ENCODE peak calls at places on chromosomes 16 and 17, in five cellular contexts. T is GM12878, Z is fibroblast of lung, J is A549, B is prostate gland. H is an unnamed sample.

GRCh38 chr16:81785138-81785924 is 6.2 kb downstream of the PLCG2 start:
- DNase-seq in B (no peak), J (no peak), Z (no peak), T (no peak), H (no peak)

GRCh38 chr17:77892031-77892430 is 66.5 kb upstream of the TNRC6C start:
- DNase-seq in J (no peak), B (no peak), Z (no peak), T (no peak), H (no peak)

GRCh38 chr16:2514333-2515179 is 804 bp downstream of the ATP6V0C start:
- DNase-seq in J (no peak), B (no peak), T (no peak), Z (no peak), H (no peak)

GRCh38 chr17:74525781-74526288 is 5.4 kb downstream of the CD300LB start:
- DNase-seq in T (no peak), B (no peak), Z (no peak), J (no peak), H (no peak)

GRCh38 chr17:72176902-72177660 is 56.3 kb downstream of the SOX9 start:
- DNase-seq in Z (peak), T (no peak), B (no peak), J (no peak), H (no peak)

GRCh38 chr16:48511716-48512115 is 98.3 kb downstream of the N4BP1 start:
- DNase-seq in Z (no peak), B (no peak), T (no peak), J (no peak), H (no peak)

GRCh38 chr17:47315451-47316266 is 8.1 kb upstream of the EFCAB13 start:
- DNase-seq in J (peak), B (peak), Z (peak), T (peak), H (no peak)

GRCh38 chr17:46977348-46977747 is 1.7 kb downstream of the RPRML start:
- DNase-seq in J (peak), T (no peak), B (no peak), Z (peak), H (no peak)

GRCh38 chr16:11677451-11677951 is 9.2 kb downstream of the SNN start:
- DNase-seq in T (no peak), J (no peak), Z (peak), B (no peak), H (no peak)

GRCh38 chr16:89923640-89924297 is 627 bp downstream of the TUBB3 start:
- DNase-seq in J (no peak), T (no peak), B (no peak), Z (no peak), H (no peak)

GRCh38 chr16:88768041-88768876 is 16.8 kb downstream of the PIEZO1 start:
- DNase-seq in T (no peak), B (no peak), Z (peak), J (no peak), H (no peak)

GRCh38 chr17:15651001-15651582 is 31.6 kb upstream of the FBXW10B start:
- DNase-seq in Z (no peak), T (no peak), B (no peak), J (peak), H (no peak)

GRCh38 chr16:74449470-74449869 is 28.2 kb upstream of the CLEC18B start:
- DNase-seq in J (peak), Z (peak), T (no peak), B (no peak), H (no peak)

GRCh38 chr17:1120596-1121441 is 59.0 kb downstream of the ABR start:
- DNase-seq in Z (no peak), B (no peak), T (no peak), J (no peak), H (no peak)

GRCh38 chr17:54527941-54528340 is 372.7 kb upstream of the TOM1L1 start:
- DNase-seq in J (no peak), T (no peak), B (no peak), Z (no peak), H (no peak)

GRCh38 chr16:23524001-23524400 is 13.7 kb upstream of the GGA2 start:
- DNase-seq in J (no peak), T (no peak), Z (no peak), B (no peak), H (no peak)

GRCh38 chr17:81867123-81867951 is 3.8 kb downstream of the ARHGDIA start:
- DNase-seq in Z (peak), T (no peak), J (peak), B (no peak), H (no peak)

GRCh38 chr16:75256059-75256870 is 4.8 kb upstream of the BCAR1 start:
- DNase-seq in Z (no peak), J (no peak), T (no peak), B (no peak), H (no peak)

GRCh38 chr17:22266231-22266630 is 573.9 kb downstream of the KCNJ18 start:
- DNase-seq in B (no peak), T (no peak), Z (no peak), J (no peak), H (no peak)

GRCh38 chr16:2937170-2937569 is 25.4 kb downstream of the FLYWCH1 start:
- DNase-seq in B (no peak), Z (no peak), T (no peak), J (no peak), H (no peak)

GRCh38 chr16:66474750-66475199 is 47.7 kb downstream of the BEAN1 start:
- DNase-seq in T (peak), B (no peak), Z (no peak), J (no peak), H (no peak)

GRCh38 chr17:50198026-50198669 is 3.3 kb downstream of the COL1A1 start:
- DNase-seq in J (peak), Z (peak), B (peak), T (no peak), H (no peak)

GRCh38 chr17:15261063-15261817 is 3.9 kb downstream of the PMP22 start:
- DNase-seq in J (peak), T (no peak), Z (peak), B (no peak), H (no peak)

GRCh38 chr17:5665164-5665563 is 80.9 kb upstream of the NLRP1 start:
- DNase-seq in B (no peak), T (no peak), J (no peak), Z (no peak), H (no peak)

GRCh38 chr16:54489225-54489781 is 202.7 kb upstream of the IRX3 start:
- DNase-seq in J (peak), T (no peak), Z (no peak), B (no peak), H (no peak)

GRCh38 chr16:53159781-53160436 is 105.1 kb downstream of the CHD9 start:
- DNase-seq in T (peak), J (peak), B (no peak), Z (peak), H (no peak)

GRCh38 chr17:43200127-43200526 is 11.5 kb upstream of the TMEM106A start:
- DNase-seq in B (no peak), Z (no peak), J (no peak), T (no peak), H (no peak)

GRCh38 chr17:49494937-49495841 is at the start of gene NGFR:
- DNase-seq in T (no peak), J (no peak), B (no peak), Z (peak), H (no peak)

GRCh38 chr16:55660776-55661175 is 5.0 kb downstream of the SLC6A2 start:
- DNase-seq in B (no peak), T (no peak), Z (no peak), J (no peak), H (no peak)

GRCh38 chr17:14926526-14927122 is 338.5 kb downstream of the PMP22 start:
- DNase-seq in B (peak), Z (peak), J (peak), T (no peak), H (no peak)

GRCh38 chr17:64982139-64982802 is 63.0 kb upstream of the LRRC37A3 start:
- DNase-seq in T (no peak), B (no peak), Z (peak), J (peak), H (no peak)

GRCh38 chr16:86343733-86344585 is 166.4 kb upstream of the FOXF1 start:
- DNase-seq in J (no peak), Z (peak), B (peak), T (no peak), H (no peak)

GRCh38 chr16:50067290-50067853 is 1.6 kb downstream of the HEATR3 start:
- DNase-seq in J (peak), Z (peak), B (no peak), T (no peak), H (no peak)

GRCh38 chr16:80914379-80915078 is 92.2 kb downstream of the CMC2 start:
- DNase-seq in J (no peak), T (no peak), Z (no peak), B (no peak), H (no peak)

GRCh38 chr16:88705746-88706287 is 391 bp downstream of the RNF166 start:
- DNase-seq in T (no peak), Z (no peak), B (no peak), J (no peak), H (no peak)

GRCh38 chr17:3977387-3977786 is 13.2 kb upstream of the ATP2A3 start:
- DNase-seq in T (no peak), B (no peak), Z (no peak), J (no peak), H (no peak)

GRCh38 chr17:50640701-50641338 is 6.1 kb downstream of the ABCC3 start:
- DNase-seq in J (peak), B (no peak), Z (no peak), T (no peak), H (no peak)

GRCh38 chr17:13306310-13306962 is 288.6 kb upstream of the ELAC2 start:
- DNase-seq in Z (peak), B (no peak), T (no peak), J (peak), H (no peak)

GRCh38 chr17:83202002-83203000 is 122.9 kb downstream of the METRNL start:
- DNase-seq in B (peak), Z (no peak), T (no peak), J (no peak), H (peak)

GRCh38 chr17:73613947-73614655 is 30.1 kb downstream of the SDK2 start:
- DNase-seq in B (no peak), J (no peak), Z (no peak), T (no peak), H (no peak)

GRCh38 chr17:79071161-79071560 is 3.5 kb upstream of the ENGASE start:
- DNase-seq in J (no peak), T (no peak), Z (no peak), B (no peak), H (no peak)

GRCh38 chr17:79072544-79072943 is 2.1 kb upstream of the ENGASE start:
- DNase-seq in Z (no peak), B (no peak), T (no peak), J (no peak), H (no peak)

GRCh38 chr17:79073706-79074088 is 927 bp upstream of the ENGASE start:
- DNase-seq in Z (no peak), B (peak), T (no peak), J (no peak), H (no peak)

GRCh38 chr17:79074650-79075432 is at the start of gene ENGASE:
- DNase-seq in Z (peak), B (peak), J (peak), T (peak), H (peak)

GRCh38 chr17:79073016-79073705 is 1.5 kb upstream of the ENGASE start:
- DNase-seq in J (no peak), B (no peak), T (no peak), Z (no peak), H (no peak)
- H3K27ac ChIP-seq in J (no peak), B (peak), T (no peak), Z (no peak), H (peak)

GRCh38 chr17:7010523-7010922 is 1.9 kb upstream of the RNASEK start:
- DNase-seq in B (no peak), J (no peak), Z (no peak), T (no peak), H (no peak)
- H3K4me3 ChIP-seq in B (no peak), J (no peak), Z (peak), T (peak), H (peak)

GRCh38 chr17:20072692-20072992 is 63.5 kb downstream of the SPECC1 start:
- DNase-seq in B (no peak), J (no peak), T (no peak), Z (no peak), H (no peak)
- H3K27ac ChIP-seq in B (no peak), J (peak), T (peak), Z (no peak), H (peak)

DNA sequence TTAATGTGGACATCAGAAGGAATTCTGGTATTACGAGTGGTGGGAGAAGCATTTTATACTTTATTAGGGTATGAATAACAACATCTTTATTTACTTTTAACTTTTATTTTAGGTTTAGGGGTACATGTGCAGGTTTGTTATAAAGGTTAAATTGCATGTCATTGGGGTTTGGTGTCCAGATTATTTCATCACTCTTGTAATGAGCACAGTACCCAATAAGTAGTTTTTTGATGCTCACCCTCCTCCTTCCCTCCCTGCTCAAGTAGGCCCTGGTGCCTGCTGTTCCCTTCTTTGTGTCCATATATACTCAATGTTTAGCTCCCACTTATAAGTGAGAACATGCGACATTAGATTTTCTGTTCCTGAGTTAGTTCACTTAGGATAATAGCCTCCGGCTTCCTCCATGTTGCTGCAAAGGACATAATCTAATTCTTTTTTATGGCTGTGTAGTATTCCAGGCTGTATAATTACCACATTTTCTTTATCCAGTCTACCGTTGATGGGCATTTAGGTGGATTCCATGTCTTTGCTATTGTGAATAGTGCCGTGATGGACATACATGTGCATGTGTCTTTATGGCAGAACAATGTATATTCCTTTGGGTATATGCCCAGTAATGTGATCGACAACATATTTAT is 456.2 kb downstream of the XYLT1 start:
- DNase-seq in Z (no peak), J (no peak), B (no peak), T (no peak), H (no peak)
- H3K4me3 ChIP-seq in Z (no peak), J (no peak), B (no peak), T (no peak), H (no peak)

GRCh38 chr17:8464941-8465340 is 29.3 kb downstream of the NDEL1 start:
- DNase-seq in T (no peak), B (no peak), Z (no peak), J (no peak), H (no peak)
- H3K27ac ChIP-seq in T (no peak), B (no peak), Z (no peak), J (no peak), H (peak)

DNA sequence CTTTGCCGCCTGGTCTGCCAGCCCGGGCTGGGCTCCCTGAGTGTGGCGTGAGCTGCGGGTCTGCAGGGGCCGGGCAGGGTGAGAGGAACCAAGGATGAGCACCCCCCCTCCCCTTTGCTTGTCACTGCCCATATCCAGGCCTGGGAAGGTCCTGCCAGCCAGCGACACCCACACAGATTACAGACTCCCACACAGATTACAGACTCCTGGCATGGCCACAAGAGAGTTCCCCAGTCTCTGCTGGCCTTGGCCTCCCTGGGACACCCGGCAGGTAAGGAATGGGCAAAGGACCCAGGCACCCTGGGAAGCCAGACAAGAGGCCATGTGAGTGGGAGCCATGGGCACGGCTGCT is 41.5 kb downstream of the SRCIN1 start:
- DNase-seq in J (no peak), B (no peak), T (no peak), Z (no peak), H (no peak)
- H3K4me3 ChIP-seq in J (no peak), B (no peak), T (no peak), Z (no peak), H (no peak)

DNA sequence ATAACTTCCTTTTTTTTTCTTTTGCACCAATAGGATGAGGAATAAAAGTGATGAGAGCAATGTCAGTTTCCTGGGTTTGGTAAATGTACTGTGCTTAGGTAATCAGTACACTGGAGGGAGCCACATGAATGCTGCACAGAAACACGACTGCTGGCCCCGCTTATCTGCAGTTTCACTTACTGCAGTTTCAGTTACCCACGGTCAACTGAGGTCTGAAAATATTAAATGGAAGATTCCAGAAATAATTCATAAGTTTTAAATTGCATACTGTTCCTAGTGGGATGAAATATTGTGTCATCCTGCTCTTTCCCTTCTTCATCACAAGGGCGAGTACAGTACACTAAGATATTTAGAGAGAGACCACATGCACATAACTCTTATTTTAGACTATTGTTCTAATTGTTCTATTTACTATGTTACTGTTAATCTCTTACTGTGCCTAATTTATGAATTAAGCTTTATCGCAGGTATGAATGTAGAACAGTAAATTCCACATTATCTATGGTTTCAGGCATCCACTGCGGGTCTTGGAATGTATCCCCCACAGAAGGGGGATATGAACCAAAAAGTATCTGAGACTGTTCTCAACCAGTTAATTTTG is 6.4 kb upstream of the LGALS3BP start:
- DNase-seq in B (no peak), T (no peak), Z (peak), J (peak), H (no peak)
- H3K27ac ChIP-seq in B (peak), T (no peak), Z (peak), J (peak), H (peak)

GRCh38 chr17:41717408-41718286 is 5.5 kb downstream of the GAST start:
- DNase-seq in B (peak), Z (peak), T (no peak), J (peak), H (no peak)
- H3K4me3 ChIP-seq in B (no peak), Z (no peak), T (no peak), J (no peak), H (no peak)

DNA sequence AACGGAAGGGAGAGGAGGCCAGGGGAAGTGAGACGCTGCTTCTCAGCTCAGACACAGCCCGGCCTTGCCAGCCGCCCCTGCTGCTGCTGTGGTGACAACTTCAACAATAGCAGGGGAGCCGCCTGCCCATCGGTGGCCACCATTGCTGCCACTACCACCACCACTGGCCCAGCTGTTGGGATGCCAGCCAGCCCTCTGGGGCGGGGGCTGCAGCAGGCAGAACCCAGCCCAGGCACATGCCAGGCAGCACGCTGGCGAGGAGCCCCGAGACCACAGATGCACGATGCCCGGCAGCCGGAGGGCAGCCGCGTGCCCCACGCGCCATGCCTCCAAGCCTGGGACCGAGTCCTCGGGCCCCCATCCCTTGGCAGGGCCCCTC is 7.3 kb downstream of the DOK4 start:
- DNase-seq in B (no peak), J (no peak), T (no peak), Z (no peak), H (no peak)
- H3K27ac ChIP-seq in B (no peak), J (peak), T (no peak), Z (no peak), H (peak)

GRCh38 chr16:70715113-70715711 is 29.4 kb upstream of the MTSS2 start:
- DNase-seq in B (peak), J (peak), T (no peak), Z (peak), H (peak)
- H3K4me3 ChIP-seq in B (no peak), J (no peak), T (no peak), Z (no peak), H (peak)

H was measured in thoracic aorta.